ENCODE peak calls at places on chromosomes 7 and 10, in nine cellular contexts. Q is prostate gland; K is GM12865; C is stomach; U is A549; O is naive thymus-derived CD4-positive, alpha-beta T cell; J is ovary; M is Peyer's patch; D is WERI-Rb-1. T is an unnamed sample.

GRCh38 chr10:79459243-79459642 is 13.8 kb upstream of the ZCCHC24 start:
- DNase-seq in Q (no peak), K (no peak), C (no peak), U (no peak), O (no peak), J (no peak), M (no peak), D (no peak), T (no peak)

GRCh38 chr7:92135100-92135429 is 788 bp upstream of the CYP51A1 start:
- DNase-seq in Q (peak), K (peak), C (peak), U (no peak), O (no peak), J (peak), M (peak), D (peak), T (peak)

GRCh38 chr10:1243486-1244182 is 187.4 kb downstream of the WDR37 start:
- DNase-seq in Q (no peak), K (no peak), C (no peak), U (no peak), O (no peak), J (no peak), M (peak), D (peak), T (no peak)

GRCh38 chr7:150410680-150411346 is 31.7 kb downstream of the ZNF775 start:
- DNase-seq in Q (no peak), K (no peak), C (no peak), U (no peak), O (no peak), J (no peak), M (no peak), D (no peak), T (no peak)

GRCh38 chr7:22726345-22726848 is 603 bp upstream of the IL6 start:
- DNase-seq in Q (peak), K (peak), C (peak), U (peak), O (peak), J (peak), M (peak), D (peak), T (no peak)

GRCh38 chr10:126730856-126731612 is 60.5 kb upstream of the C10orf90 start:
- DNase-seq in Q (no peak), K (no peak), C (no peak), U (no peak), O (no peak), J (no peak), M (no peak), D (no peak), T (no peak)

GRCh38 chr7:71925663-71926062 is 486.5 kb downstream of the CALN1 start:
- DNase-seq in Q (no peak), K (peak), C (no peak), U (peak), O (no peak), J (no peak), M (no peak), D (no peak), T (no peak)

GRCh38 chr7:101602484-101603241 is 26.4 kb downstream of the MYL10 start:
- DNase-seq in Q (peak), K (peak), C (peak), U (peak), O (peak), J (peak), M (peak), D (peak), T (peak)

GRCh38 chr10:70977621-70978020 is 89.3 kb upstream of the PCBD1 start:
- DNase-seq in Q (no peak), K (no peak), C (no peak), U (no peak), O (no peak), J (no peak), M (no peak), D (no peak), T (no peak)

GRCh38 chr7:18361756-18362155 is 133.8 kb upstream of the HDAC9 start:
- DNase-seq in Q (no peak), K (no peak), C (peak), U (peak), O (no peak), J (peak), M (peak), D (peak), T (peak)

GRCh38 chr7:129664029-129665012 is 52.8 kb downstream of the NRF1 start:
- DNase-seq in Q (no peak), K (peak), C (no peak), U (peak), O (no peak), J (no peak), M (no peak), D (peak), T (no peak)

GRCh38 chr7:41984888-41985287 is 252.1 kb downstream of the GLI3 start:
- DNase-seq in Q (no peak), K (no peak), C (no peak), U (no peak), O (no peak), J (no peak), M (no peak), D (no peak), T (no peak)

GRCh38 chr7:50812847-50813475 is 30.3 kb upstream of the GRB10 start:
- DNase-seq in Q (no peak), K (no peak), C (peak), U (peak), O (no peak), J (peak), M (peak), D (no peak), T (peak)

GRCh38 chr7:31935671-31936070 is 134.5 kb downstream of the PDE1C start:
- DNase-seq in Q (no peak), K (no peak), C (no peak), U (no peak), O (no peak), J (no peak), M (no peak), D (no peak), T (no peak)

GRCh38 chr10:110399163-110400094 is 94.7 kb upstream of the SMNDC1 start:
- DNase-seq in Q (no peak), K (no peak), C (peak), U (peak), O (no peak), J (no peak), M (peak), D (no peak), T (no peak)

GRCh38 chr10:58715056-58715455 is 202.4 kb downstream of the BICC1 start:
- DNase-seq in Q (no peak), K (no peak), C (no peak), U (no peak), O (no peak), J (no peak), M (no peak), D (no peak), T (no peak)

GRCh38 chr7:104267701-104268368 is 60.0 kb upstream of the ORC5 start:
- DNase-seq in Q (no peak), K (no peak), C (no peak), U (peak), O (no peak), J (no peak), M (no peak), D (no peak), T (no peak)

GRCh38 chr7:58316-58715 is 134.1 kb upstream of the FAM20C start:
- DNase-seq in Q (no peak), K (no peak), C (no peak), U (no peak), O (no peak), J (peak), M (peak), D (no peak), T (no peak)

GRCh38 chr10:101818958-101819633 is 852 bp upstream of the OGA start:
- DNase-seq in Q (peak), K (peak), C (no peak), U (no peak), O (no peak), J (no peak), M (no peak), D (no peak), T (peak)

GRCh38 chr7:149385195-149385955 is 75.5 kb downstream of the ZNF777 start:
- DNase-seq in Q (no peak), K (no peak), C (no peak), U (no peak), O (no peak), J (no peak), M (no peak), D (no peak), T (no peak)

DNA sequence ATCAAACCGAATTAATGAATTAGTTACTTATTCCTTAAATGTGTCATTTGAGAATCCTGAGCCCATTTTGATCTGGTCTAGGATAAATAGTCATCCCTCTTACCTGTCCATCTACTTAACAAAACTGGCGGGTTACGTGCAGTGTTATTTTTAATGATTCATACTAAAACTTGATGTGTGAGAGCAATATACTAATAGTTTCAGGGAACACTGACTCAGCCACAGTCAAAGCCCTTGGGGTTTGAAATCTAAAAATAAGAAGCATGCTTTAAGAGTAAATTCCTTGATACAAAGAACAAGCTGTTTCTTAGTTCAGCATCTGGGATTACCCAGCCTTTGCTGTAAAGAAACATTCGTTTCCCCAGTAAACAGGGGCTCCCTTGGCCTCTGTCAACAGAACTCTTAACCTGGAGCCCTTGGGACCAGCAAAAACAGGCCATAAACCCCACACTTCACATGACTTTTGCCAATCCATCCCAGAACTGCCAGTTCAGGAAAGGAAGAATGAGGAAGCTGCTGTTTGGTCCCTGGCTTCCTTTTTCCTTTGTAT is 370.6 kb upstream of the IGFBP3 start:
- DNase-seq in Q (no peak), K (peak), C (no peak), U (no peak), O (no peak), J (peak), M (no peak), D (no peak), T (no peak)
- H3K4me3 ChIP-seq in Q (no peak), K (peak), C (no peak), U (no peak), O (no peak), J (no peak), M (no peak), D (no peak), T (no peak)

DNA sequence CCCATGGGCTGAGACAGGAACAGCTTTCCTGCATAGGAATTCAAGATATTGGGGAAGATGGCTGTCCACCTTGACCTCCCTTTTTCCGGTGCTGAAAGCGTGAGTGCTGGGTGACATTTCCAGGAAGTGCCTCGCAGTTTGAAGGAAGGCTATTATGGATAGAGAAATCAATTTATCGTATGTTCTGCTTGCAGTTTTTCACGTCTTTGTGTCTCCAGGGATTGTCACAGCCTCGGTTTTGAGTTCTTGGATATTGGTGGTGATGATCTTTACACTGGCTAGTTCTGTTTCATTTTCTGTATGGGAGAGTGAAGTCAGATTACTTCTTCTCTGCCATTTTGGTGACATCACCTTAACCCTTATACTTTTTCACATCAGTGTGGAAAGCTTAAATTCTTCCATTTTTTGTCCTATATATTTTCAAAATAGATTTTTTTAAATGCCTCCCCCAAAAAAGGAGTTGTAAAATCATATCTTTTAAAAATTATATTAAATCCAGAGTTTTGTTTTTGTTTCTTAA is 102.5 kb upstream of the APBB1IP start:
- DNase-seq in Q (no peak), K (peak), C (no peak), U (no peak), O (no peak), J (no peak), M (no peak), D (no peak), T (no peak)
- H3K4me3 ChIP-seq in Q (no peak), K (peak), C (no peak), U (no peak), O (peak), J (no peak), M (peak), D (no peak), T (peak)

DNA sequence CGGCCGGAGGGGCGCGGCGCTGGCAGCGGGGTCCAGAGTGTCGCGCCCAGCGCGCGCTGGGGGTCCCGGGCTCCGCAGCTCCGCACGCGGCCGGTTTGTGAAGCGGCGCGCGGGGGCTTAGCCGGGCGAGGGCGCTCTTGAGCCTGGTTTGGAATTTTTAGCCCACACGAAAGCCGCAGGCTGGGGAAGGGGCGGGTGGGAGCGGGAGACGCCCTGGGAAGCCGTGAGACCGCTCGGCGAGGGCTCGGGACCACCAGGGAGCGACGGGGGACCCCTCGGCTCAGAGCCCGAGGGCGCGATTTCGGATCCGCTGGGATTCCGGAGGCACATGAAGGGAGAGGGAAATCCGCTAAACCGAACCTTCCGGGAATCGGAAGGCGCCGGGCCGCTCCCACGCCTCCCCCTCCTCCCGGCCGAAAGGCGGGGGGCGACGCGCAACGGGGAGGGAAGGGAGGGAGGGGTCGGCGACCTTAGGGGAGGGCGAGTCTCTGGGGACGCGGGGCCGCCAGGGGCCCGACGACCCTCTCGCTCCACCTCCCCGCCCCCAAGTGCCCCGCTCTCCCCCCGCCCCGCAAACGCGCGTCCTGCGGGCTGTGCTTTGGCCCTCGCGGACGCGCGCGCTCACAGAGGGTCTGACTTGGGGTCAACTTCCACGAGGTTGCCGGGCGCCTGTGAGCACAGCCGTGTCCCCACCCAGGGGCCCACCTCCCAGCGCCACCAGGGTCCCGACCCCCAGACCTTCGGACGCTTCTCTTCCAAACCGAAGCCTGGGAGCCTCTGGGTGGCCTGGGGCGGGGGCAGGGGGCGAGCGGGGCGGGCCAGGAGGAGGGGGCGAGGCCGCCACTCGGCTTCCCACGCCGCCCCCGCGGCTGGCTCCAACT is 5.1 kb upstream of the ELFN1 start:
- DNase-seq in Q (peak), K (peak), C (peak), U (peak), O (peak), J (peak), M (peak), D (peak), T (peak)
- H3K4me3 ChIP-seq in Q (peak), K (no peak), C (peak), U (peak), O (peak), J (peak), M (peak), D (peak), T (peak)

GRCh38 chr7:39609084-39609461 is 14.3 kb upstream of the RALA start:
- DNase-seq in Q (no peak), K (no peak), C (no peak), U (no peak), O (no peak), J (no peak), M (no peak), D (no peak), T (no peak)
- H3K4me3 ChIP-seq in Q (no peak), K (no peak), C (no peak), U (no peak), O (peak), J (no peak), M (peak), D (no peak), T (no peak)

DNA sequence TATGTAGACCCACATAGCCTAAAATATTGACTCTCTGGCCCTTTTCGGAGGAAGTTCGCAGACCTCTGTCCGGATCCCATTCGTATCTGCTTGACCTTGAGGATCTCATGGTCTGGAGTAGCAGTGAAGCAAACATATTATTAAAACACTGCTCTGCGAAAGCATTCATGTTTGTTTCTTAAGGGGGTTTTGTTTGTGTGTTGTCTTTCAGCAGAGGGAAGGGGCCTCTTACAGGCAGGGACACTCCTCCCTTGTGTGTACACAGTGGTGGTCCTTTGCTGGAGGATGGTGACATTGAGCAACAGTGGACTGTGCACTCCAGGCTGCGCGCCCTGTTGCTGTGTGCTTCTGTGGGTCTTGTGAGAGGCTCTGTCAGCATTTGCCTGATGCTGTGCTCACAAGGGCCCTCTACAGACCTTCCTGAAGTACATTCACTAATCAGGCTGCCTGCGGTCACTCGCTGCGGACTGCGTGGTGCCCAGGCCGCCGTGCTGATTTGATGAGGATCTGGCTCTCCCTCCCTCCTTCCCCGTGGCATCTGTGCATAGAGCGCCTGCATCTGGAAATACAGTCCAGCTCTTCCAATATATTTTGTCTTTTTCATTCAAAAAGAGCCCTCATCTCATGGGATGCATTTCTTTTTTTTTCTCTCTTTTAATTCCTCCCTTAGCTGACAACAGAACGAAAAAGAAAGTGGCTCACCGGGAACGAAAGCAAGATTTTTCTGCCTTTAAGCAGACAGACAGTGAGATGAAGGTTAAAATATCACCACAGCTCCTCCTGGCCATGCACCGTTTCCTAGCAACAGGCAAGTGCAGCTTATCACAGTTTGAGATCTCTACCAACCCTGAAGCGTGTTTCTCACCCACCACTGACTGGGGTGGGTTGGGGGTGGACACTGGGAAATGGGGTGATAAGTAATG is 135.8 kb downstream of the CNNM2 start:
- DNase-seq in Q (peak), K (peak), C (peak), U (peak), O (peak), J (peak), M (peak), D (peak), T (peak)
- H3K4me3 ChIP-seq in Q (peak), K (no peak), C (peak), U (peak), O (peak), J (peak), M (peak), D (no peak), T (peak)

GRCh38 chr10:73401636-73402035 is 12.2 kb downstream of the ANXA7 start:
- DNase-seq in Q (no peak), K (no peak), C (no peak), U (no peak), O (no peak), J (no peak), M (no peak), D (no peak), T (no peak)
- H3K4me3 ChIP-seq in Q (no peak), K (no peak), C (no peak), U (no peak), O (no peak), J (no peak), M (no peak), D (no peak), T (no peak)

DNA sequence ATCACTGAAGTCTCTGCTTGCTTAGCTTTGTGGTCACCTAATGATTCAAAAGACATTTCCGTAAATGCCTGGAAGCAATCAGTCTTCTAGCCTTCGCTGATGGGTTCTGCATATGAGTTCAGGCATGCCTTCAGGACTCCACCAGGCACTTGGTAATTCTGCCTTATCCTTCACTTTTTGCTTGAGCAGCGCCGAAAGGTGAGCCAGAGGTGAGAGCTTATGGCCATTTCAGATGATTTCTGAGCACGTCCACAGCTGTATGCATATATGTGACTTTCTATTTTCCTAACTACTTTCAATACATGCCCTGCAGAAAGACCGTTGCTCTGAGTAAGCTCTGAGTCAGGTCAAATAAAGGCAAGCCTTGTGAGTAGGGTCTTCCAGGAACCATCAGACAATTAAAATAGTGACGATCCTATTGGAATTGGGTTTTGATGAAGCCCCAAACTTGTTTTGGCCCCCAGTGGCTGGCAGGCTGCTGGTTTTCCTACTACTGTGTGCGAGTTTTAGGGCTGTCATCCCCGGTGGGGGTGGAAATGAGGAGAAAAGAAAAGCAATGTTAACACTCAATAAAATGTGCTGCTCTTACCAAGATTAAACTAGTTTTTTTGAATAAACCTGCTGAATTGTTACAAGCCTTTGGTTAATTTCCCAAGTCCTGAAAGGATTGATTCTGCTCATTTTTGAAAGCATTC is 154.4 kb upstream of the AKR1E2 start:
- DNase-seq in Q (no peak), K (no peak), C (no peak), U (peak), O (no peak), J (no peak), M (no peak), D (no peak), T (no peak)
- H3K4me3 ChIP-seq in Q (no peak), K (no peak), C (no peak), U (peak), O (no peak), J (no peak), M (no peak), D (no peak), T (no peak)

DNA sequence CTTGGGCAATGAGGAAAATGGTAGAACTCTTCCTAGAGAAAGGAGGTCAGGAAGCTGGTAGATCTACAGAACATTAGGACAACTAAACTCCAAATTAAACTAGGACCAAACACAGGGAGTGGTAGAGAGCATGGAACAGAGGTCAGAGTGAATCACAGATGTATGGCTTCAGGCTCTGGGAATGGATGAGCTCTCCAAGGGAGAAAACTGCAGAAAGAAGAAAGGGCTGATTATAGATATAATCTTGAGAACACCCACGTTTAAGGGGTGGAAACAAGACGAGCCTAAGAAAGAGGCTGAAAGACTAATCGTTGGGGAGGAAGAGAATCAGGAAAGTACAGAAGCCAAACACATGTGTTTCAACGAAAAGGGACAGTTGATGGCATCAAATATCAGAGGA is 41.5 kb downstream of the NUDCD3 start:
- DNase-seq in Q (no peak), K (no peak), C (no peak), U (no peak), O (no peak), J (no peak), M (no peak), D (no peak), T (no peak)
- H3K4me3 ChIP-seq in Q (no peak), K (no peak), C (no peak), U (no peak), O (no peak), J (no peak), M (no peak), D (no peak), T (no peak)